ENCODE peak calls at places on chromosomes 13 and 19, in seven cellular contexts. One of them, this sample, is unnamed.

GRCh38 chr13:102799544-102800144 is 725 bp downstream of the BIVM start:
- DNase-seq in thoracic aorta: no peak
- DNase-seq in BE2C: peak; percentile 48
- DNase-seq in nephron progenitor cell: peak; percentile 58
- DNase-seq in BJ: no peak
- DNase-seq in astrocyte of the cerebellum: no peak
- DNase-seq in AG09309: no peak
- DNase-seq in this sample: peak; percentile 36

GRCh38 chr13:34913040-34913439 is 29.0 kb upstream of the NBEA start:
- DNase-seq in thoracic aorta: no peak
- DNase-seq in BE2C: no peak
- DNase-seq in nephron progenitor cell: peak; percentile 53
- DNase-seq in BJ: no peak
- DNase-seq in astrocyte of the cerebellum: no peak
- DNase-seq in AG09309: no peak
- DNase-seq in this sample: no peak

GRCh38 chr19:8361921-8362793 is 1.8 kb upstream of the ANGPTL4 start:
- DNase-seq in thoracic aorta: peak; percentile 94
- DNase-seq in BE2C: peak; percentile 69
- DNase-seq in nephron progenitor cell: no peak
- DNase-seq in BJ: peak; percentile 86
- DNase-seq in astrocyte of the cerebellum: peak; percentile 85
- DNase-seq in AG09309: peak; percentile 95
- DNase-seq in this sample: no peak

GRCh38 chr13:101838305-101838835 is 385.9 kb downstream of the ITGBL1 start:
- DNase-seq in thoracic aorta: no peak
- DNase-seq in BE2C: no peak
- DNase-seq in nephron progenitor cell: no peak
- DNase-seq in BJ: no peak
- DNase-seq in astrocyte of the cerebellum: peak; percentile 26
- DNase-seq in AG09309: no peak
- DNase-seq in this sample: no peak

GRCh38 chr13:20171364-20171763 is 10.5 kb upstream of the GJA3 start:
- DNase-seq in thoracic aorta: no peak
- DNase-seq in BE2C: no peak
- DNase-seq in nephron progenitor cell: no peak
- DNase-seq in BJ: no peak
- DNase-seq in astrocyte of the cerebellum: peak; percentile 13
- DNase-seq in AG09309: no peak
- DNase-seq in this sample: no peak

GRCh38 chr19:47813304-47813994 is 8.3 kb upstream of the CRX start:
- DNase-seq in thoracic aorta: no peak
- DNase-seq in BE2C: peak; percentile 88
- DNase-seq in nephron progenitor cell: peak; percentile 97
- DNase-seq in BJ: no peak
- DNase-seq in astrocyte of the cerebellum: no peak
- DNase-seq in AG09309: no peak
- DNase-seq in this sample: peak; percentile 84

GRCh38 chr19:35123573-35123972 is 8.0 kb downstream of the FXYD3 start:
- DNase-seq in thoracic aorta: peak; percentile 50
- DNase-seq in BE2C: no peak
- DNase-seq in nephron progenitor cell: no peak
- DNase-seq in BJ: no peak
- DNase-seq in astrocyte of the cerebellum: no peak
- DNase-seq in AG09309: no peak
- DNase-seq in this sample: no peak

GRCh38 chr19:45507864-45508680 is 793 bp downstream of the VASP start:
- DNase-seq in thoracic aorta: no peak
- DNase-seq in BE2C: no peak
- DNase-seq in nephron progenitor cell: peak; percentile 62
- DNase-seq in BJ: no peak
- DNase-seq in astrocyte of the cerebellum: no peak
- DNase-seq in AG09309: no peak
- DNase-seq in this sample: no peak

GRCh38 chr13:48199404-48199991 is 33.5 kb upstream of the ITM2B start:
- DNase-seq in thoracic aorta: no peak
- DNase-seq in BE2C: no peak
- DNase-seq in nephron progenitor cell: no peak
- DNase-seq in BJ: no peak
- DNase-seq in astrocyte of the cerebellum: no peak
- DNase-seq in AG09309: no peak
- DNase-seq in this sample: no peak

GRCh38 chr19:38665950-38666661 is 18.7 kb downstream of the ACTN4 start:
- DNase-seq in thoracic aorta: no peak
- DNase-seq in BE2C: no peak
- DNase-seq in nephron progenitor cell: peak; percentile 64
- DNase-seq in BJ: peak; percentile 65
- DNase-seq in astrocyte of the cerebellum: no peak
- DNase-seq in AG09309: no peak
- DNase-seq in this sample: no peak

GRCh38 chr19:57803265-57803593 is 11.5 kb downstream of the ZNF552 start:
- DNase-seq in thoracic aorta: no peak
- DNase-seq in BE2C: no peak
- DNase-seq in nephron progenitor cell: no peak
- DNase-seq in BJ: no peak
- DNase-seq in astrocyte of the cerebellum: no peak
- DNase-seq in AG09309: no peak
- DNase-seq in this sample: no peak

GRCh38 chr13:26372747-26373146 is 118.8 kb downstream of the CDK8 start:
- DNase-seq in thoracic aorta: no peak
- DNase-seq in BE2C: no peak
- DNase-seq in nephron progenitor cell: no peak
- DNase-seq in BJ: no peak
- DNase-seq in astrocyte of the cerebellum: no peak
- DNase-seq in AG09309: no peak
- DNase-seq in this sample: no peak

GRCh38 chr19:17778621-17779280 is 16.2 kb upstream of the B3GNT3 start:
- DNase-seq in thoracic aorta: no peak
- DNase-seq in BE2C: no peak
- DNase-seq in nephron progenitor cell: peak; percentile 52
- DNase-seq in BJ: no peak
- DNase-seq in astrocyte of the cerebellum: no peak
- DNase-seq in AG09309: no peak
- DNase-seq in this sample: no peak

GRCh38 chr19:58544591-58545285 is 874 bp downstream of the TRIM28 start:
- DNase-seq in thoracic aorta: no peak
- DNase-seq in BE2C: peak; percentile 60
- DNase-seq in nephron progenitor cell: peak; percentile 83
- DNase-seq in BJ: no peak
- DNase-seq in astrocyte of the cerebellum: no peak
- DNase-seq in AG09309: no peak
- DNase-seq in this sample: peak; percentile 97

GRCh38 chr19:39845621-39846175 is 481 bp downstream of the FBL start:
- DNase-seq in thoracic aorta: no peak
- DNase-seq in BE2C: peak; percentile 40
- DNase-seq in nephron progenitor cell: peak; percentile 31
- DNase-seq in BJ: no peak
- DNase-seq in astrocyte of the cerebellum: no peak
- DNase-seq in AG09309: no peak
- DNase-seq in this sample: no peak
- TF ChIP-seq CTCF in thoracic aorta: no peak
- TF ChIP-seq CTCF in BE2C: no peak
- TF ChIP-seq CTCF in nephron progenitor cell: no peak
- TF ChIP-seq CTCF in BJ: peak; percentile 30
- TF ChIP-seq CTCF in astrocyte of the cerebellum: peak; percentile 24
- TF ChIP-seq CTCF in AG09309: no peak
- TF ChIP-seq CTCF in this sample: peak; percentile 16

GRCh38 chr19:12202250-12202649 is 39.4 kb downstream of the ZNF136 start:
- DNase-seq in thoracic aorta: no peak
- DNase-seq in BE2C: no peak
- DNase-seq in nephron progenitor cell: no peak
- DNase-seq in BJ: no peak
- DNase-seq in astrocyte of the cerebellum: no peak
- DNase-seq in AG09309: no peak
- DNase-seq in this sample: no peak
- TF ChIP-seq CTCF in thoracic aorta: no peak
- TF ChIP-seq CTCF in BE2C: peak; percentile 36
- TF ChIP-seq CTCF in nephron progenitor cell: no peak
- TF ChIP-seq CTCF in BJ: no peak
- TF ChIP-seq CTCF in astrocyte of the cerebellum: no peak
- TF ChIP-seq CTCF in AG09309: peak; percentile 28
- TF ChIP-seq CTCF in this sample: peak; percentile 48

GRCh38 chr19:42217522-42218442 is at the start of gene DEDD2:
- DNase-seq in thoracic aorta: peak; percentile 95
- DNase-seq in BE2C: peak; percentile 96
- DNase-seq in nephron progenitor cell: peak; percentile 99
- DNase-seq in BJ: peak; percentile 91
- DNase-seq in astrocyte of the cerebellum: peak; percentile 86
- DNase-seq in AG09309: peak; percentile 93
- DNase-seq in this sample: peak; percentile 98
- TF ChIP-seq CTCF in thoracic aorta: no peak
- TF ChIP-seq CTCF in BE2C: no peak
- TF ChIP-seq CTCF in nephron progenitor cell: no peak
- TF ChIP-seq CTCF in BJ: no peak
- TF ChIP-seq CTCF in astrocyte of the cerebellum: no peak
- TF ChIP-seq CTCF in AG09309: no peak
- TF ChIP-seq CTCF in this sample: no peak

GRCh38 chr19:55383789-55384575 is at the start of gene TMEM238:
- DNase-seq in thoracic aorta: no peak
- DNase-seq in BE2C: peak; percentile 79
- DNase-seq in nephron progenitor cell: peak; percentile 72
- DNase-seq in BJ: no peak
- DNase-seq in astrocyte of the cerebellum: no peak
- DNase-seq in AG09309: no peak
- DNase-seq in this sample: peak; percentile 91
- TF ChIP-seq CTCF in thoracic aorta: no peak
- TF ChIP-seq CTCF in BE2C: no peak
- TF ChIP-seq CTCF in nephron progenitor cell: no peak
- TF ChIP-seq CTCF in BJ: no peak
- TF ChIP-seq CTCF in astrocyte of the cerebellum: no peak
- TF ChIP-seq CTCF in AG09309: no peak
- TF ChIP-seq CTCF in this sample: peak; percentile 47

GRCh38 chr13:38670627-38671026 is 16.2 kb upstream of the FREM2 start:
- DNase-seq in thoracic aorta: no peak
- DNase-seq in BE2C: no peak
- DNase-seq in nephron progenitor cell: no peak
- DNase-seq in BJ: no peak
- DNase-seq in astrocyte of the cerebellum: peak; percentile 49
- DNase-seq in AG09309: no peak
- DNase-seq in this sample: no peak
- TF ChIP-seq CTCF in thoracic aorta: no peak
- TF ChIP-seq CTCF in BE2C: no peak
- TF ChIP-seq CTCF in nephron progenitor cell: no peak
- TF ChIP-seq CTCF in BJ: no peak
- TF ChIP-seq CTCF in astrocyte of the cerebellum: peak; percentile 53
- TF ChIP-seq CTCF in AG09309: no peak
- TF ChIP-seq CTCF in this sample: no peak

DNA sequence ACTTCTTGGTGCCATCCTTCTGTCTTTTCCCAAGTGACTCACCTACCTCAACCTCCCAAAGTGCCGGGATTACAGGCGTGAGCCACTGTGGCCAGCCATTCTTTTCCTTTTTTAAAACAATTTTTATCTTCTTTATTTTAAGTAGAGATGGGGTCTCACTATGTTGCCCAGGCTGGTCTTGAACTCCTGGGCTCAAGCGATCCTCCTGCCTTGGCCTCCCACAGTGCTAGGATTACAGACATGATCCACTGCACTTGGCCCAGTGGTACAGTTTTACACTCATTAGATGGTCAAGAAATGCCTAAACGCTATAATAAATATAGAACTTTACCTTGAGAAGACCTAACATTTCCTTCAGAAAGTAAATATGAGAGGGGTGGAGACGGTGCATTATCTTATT is 24.5 kb downstream of the GP6 start:
- DNase-seq in thoracic aorta: no peak
- DNase-seq in BE2C: no peak
- DNase-seq in nephron progenitor cell: no peak
- DNase-seq in BJ: no peak
- DNase-seq in astrocyte of the cerebellum: no peak
- DNase-seq in AG09309: no peak
- DNase-seq in this sample: no peak
- TF ChIP-seq CTCF in thoracic aorta: no peak
- TF ChIP-seq CTCF in BE2C: no peak
- TF ChIP-seq CTCF in nephron progenitor cell: no peak
- TF ChIP-seq CTCF in BJ: no peak
- TF ChIP-seq CTCF in astrocyte of the cerebellum: no peak
- TF ChIP-seq CTCF in AG09309: no peak
- TF ChIP-seq CTCF in this sample: no peak

GRCh38 chr13:110447058-110447511 is 114.4 kb downstream of the RAB20 start:
- DNase-seq in thoracic aorta: no peak
- DNase-seq in BE2C: no peak
- DNase-seq in nephron progenitor cell: no peak
- DNase-seq in BJ: no peak
- DNase-seq in astrocyte of the cerebellum: no peak
- DNase-seq in AG09309: no peak
- DNase-seq in this sample: no peak
- TF ChIP-seq CTCF in thoracic aorta: no peak
- TF ChIP-seq CTCF in BE2C: no peak
- TF ChIP-seq CTCF in nephron progenitor cell: no peak
- TF ChIP-seq CTCF in BJ: no peak
- TF ChIP-seq CTCF in astrocyte of the cerebellum: no peak
- TF ChIP-seq CTCF in AG09309: no peak
- TF ChIP-seq CTCF in this sample: no peak

GRCh38 chr19:4580021-4580901 is 20.8 kb upstream of the SEMA6B start:
- DNase-seq in thoracic aorta: no peak
- DNase-seq in BE2C: no peak
- DNase-seq in nephron progenitor cell: peak; percentile 41
- DNase-seq in BJ: no peak
- DNase-seq in astrocyte of the cerebellum: no peak
- DNase-seq in AG09309: no peak
- DNase-seq in this sample: no peak
- TF ChIP-seq CTCF in thoracic aorta: no peak
- TF ChIP-seq CTCF in BE2C: no peak
- TF ChIP-seq CTCF in nephron progenitor cell: no peak
- TF ChIP-seq CTCF in BJ: peak; percentile 8
- TF ChIP-seq CTCF in astrocyte of the cerebellum: peak; percentile 34
- TF ChIP-seq CTCF in AG09309: no peak
- TF ChIP-seq CTCF in this sample: no peak

GRCh38 chr13:22801402-22802003 is 379.3 kb upstream of the SGCG start:
- DNase-seq in thoracic aorta: no peak
- DNase-seq in BE2C: no peak
- DNase-seq in nephron progenitor cell: no peak
- DNase-seq in BJ: no peak
- DNase-seq in astrocyte of the cerebellum: no peak
- DNase-seq in AG09309: no peak
- DNase-seq in this sample: no peak
- TF ChIP-seq CTCF in thoracic aorta: peak; percentile 23
- TF ChIP-seq CTCF in BE2C: peak; percentile 7
- TF ChIP-seq CTCF in nephron progenitor cell: peak; percentile 41
- TF ChIP-seq CTCF in BJ: no peak
- TF ChIP-seq CTCF in astrocyte of the cerebellum: no peak
- TF ChIP-seq CTCF in AG09309: no peak
- TF ChIP-seq CTCF in this sample: no peak

DNA sequence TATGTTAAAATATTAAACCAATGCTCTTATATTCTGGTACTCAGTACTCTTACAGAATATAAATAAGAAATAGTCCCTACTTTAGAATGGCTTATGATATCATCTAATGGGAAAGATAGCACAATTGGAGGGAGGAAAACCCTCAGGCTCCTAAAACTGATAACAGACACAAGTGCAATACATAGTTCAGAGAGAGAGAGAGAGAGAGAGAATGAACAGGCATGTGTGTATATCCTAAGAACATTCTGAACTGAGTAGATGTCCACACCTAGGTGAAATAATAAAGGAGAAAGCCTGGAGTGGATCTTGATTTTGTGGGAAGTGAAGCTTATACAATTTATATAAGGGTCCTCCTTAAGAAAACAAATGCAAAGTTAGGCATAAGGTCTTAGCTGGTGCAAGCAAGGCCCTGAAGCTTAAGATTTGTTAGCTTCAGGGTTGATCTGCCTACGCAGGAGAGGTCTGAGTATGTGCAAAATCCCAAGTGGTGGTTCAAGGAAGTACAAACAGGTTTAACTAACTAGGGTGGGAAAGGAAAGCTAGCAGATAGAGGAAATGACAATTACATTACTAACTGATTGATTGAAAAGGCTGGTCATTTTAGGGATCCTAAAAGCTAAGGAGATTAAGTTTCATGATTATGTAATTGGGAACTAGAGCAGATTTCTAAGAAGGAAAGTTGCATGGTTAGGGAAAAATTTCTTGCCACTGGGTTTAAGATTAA is 53.3 kb downstream of the SOX21 start:
- DNase-seq in thoracic aorta: no peak
- DNase-seq in BE2C: no peak
- DNase-seq in nephron progenitor cell: no peak
- DNase-seq in BJ: no peak
- DNase-seq in astrocyte of the cerebellum: no peak
- DNase-seq in AG09309: no peak
- DNase-seq in this sample: no peak
- TF ChIP-seq CTCF in thoracic aorta: no peak
- TF ChIP-seq CTCF in BE2C: no peak
- TF ChIP-seq CTCF in nephron progenitor cell: no peak
- TF ChIP-seq CTCF in BJ: peak; percentile 3
- TF ChIP-seq CTCF in astrocyte of the cerebellum: peak; percentile 12
- TF ChIP-seq CTCF in AG09309: no peak
- TF ChIP-seq CTCF in this sample: no peak